ENCODE peak calls at places on chromosomes 2 and 18, in ten cellular contexts. One of them, this sample, is unnamed.

GRCh38 chr2:29147963-29148362 is 32.7 kb downstream of the CLIP4 start:
- DNase-seq in BJ: no peak
- DNase-seq in B cell: no peak
- DNase-seq in HFF-Myc: no peak
- DNase-seq in A673: no peak
- DNase-seq in esophagus squamous epithelium: no peak
- DNase-seq in WERI-Rb-1: peak
- DNase-seq in BE2C: no peak
- DNase-seq in fibroblast of mammary gland: no peak
- DNase-seq in fibroblast of pulmonary artery: no peak
- DNase-seq in this sample: no peak

GRCh38 chr2:3434005-3434404 is 54.5 kb downstream of the TRAPPC12 start:
- DNase-seq in BJ: no peak
- DNase-seq in B cell: no peak
- DNase-seq in HFF-Myc: no peak
- DNase-seq in A673: no peak
- DNase-seq in esophagus squamous epithelium: no peak
- DNase-seq in WERI-Rb-1: no peak
- DNase-seq in BE2C: no peak
- DNase-seq in fibroblast of mammary gland: no peak
- DNase-seq in fibroblast of pulmonary artery: no peak
- DNase-seq in this sample: no peak

GRCh38 chr2:211837706-211838105 is 700.9 kb downstream of the ERBB4 start:
- DNase-seq in BJ: no peak
- DNase-seq in B cell: no peak
- DNase-seq in HFF-Myc: no peak
- DNase-seq in A673: no peak
- DNase-seq in esophagus squamous epithelium: no peak
- DNase-seq in WERI-Rb-1: no peak
- DNase-seq in BE2C: no peak
- DNase-seq in fibroblast of mammary gland: no peak
- DNase-seq in fibroblast of pulmonary artery: no peak
- DNase-seq in this sample: no peak

GRCh38 chr2:206869824-206870495 is 69.4 kb upstream of the CPO start:
- DNase-seq in BJ: no peak
- DNase-seq in B cell: no peak
- DNase-seq in HFF-Myc: no peak
- DNase-seq in A673: no peak
- DNase-seq in esophagus squamous epithelium: no peak
- DNase-seq in WERI-Rb-1: no peak
- DNase-seq in BE2C: no peak
- DNase-seq in fibroblast of mammary gland: no peak
- DNase-seq in fibroblast of pulmonary artery: no peak
- DNase-seq in this sample: no peak

GRCh38 chr2:203532957-203533695 is 2.0 kb downstream of the RAPH1 start:
- DNase-seq in BJ: no peak
- DNase-seq in B cell: no peak
- DNase-seq in HFF-Myc: no peak
- DNase-seq in A673: peak
- DNase-seq in esophagus squamous epithelium: no peak
- DNase-seq in WERI-Rb-1: no peak
- DNase-seq in BE2C: no peak
- DNase-seq in fibroblast of mammary gland: peak
- DNase-seq in fibroblast of pulmonary artery: peak
- DNase-seq in this sample: no peak

GRCh38 chr18:9825571-9826073 is 60.2 kb upstream of the TXNDC2 start:
- DNase-seq in BJ: peak
- DNase-seq in B cell: no peak
- DNase-seq in HFF-Myc: peak
- DNase-seq in A673: peak
- DNase-seq in esophagus squamous epithelium: no peak
- DNase-seq in WERI-Rb-1: no peak
- DNase-seq in BE2C: no peak
- DNase-seq in fibroblast of mammary gland: peak
- DNase-seq in fibroblast of pulmonary artery: peak
- DNase-seq in this sample: no peak

GRCh38 chr2:100624536-100624935 is 61.7 kb downstream of the PDCL3 start:
- DNase-seq in BJ: no peak
- DNase-seq in B cell: no peak
- DNase-seq in HFF-Myc: no peak
- DNase-seq in A673: no peak
- DNase-seq in esophagus squamous epithelium: no peak
- DNase-seq in WERI-Rb-1: no peak
- DNase-seq in BE2C: no peak
- DNase-seq in fibroblast of mammary gland: no peak
- DNase-seq in fibroblast of pulmonary artery: no peak
- DNase-seq in this sample: no peak

GRCh38 chr18:24015897-24016631 is 1.5 kb downstream of the TTC39C start:
- DNase-seq in BJ: no peak
- DNase-seq in B cell: no peak
- DNase-seq in HFF-Myc: no peak
- DNase-seq in A673: no peak
- DNase-seq in esophagus squamous epithelium: no peak
- DNase-seq in WERI-Rb-1: no peak
- DNase-seq in BE2C: no peak
- DNase-seq in fibroblast of mammary gland: no peak
- DNase-seq in fibroblast of pulmonary artery: no peak
- DNase-seq in this sample: no peak

GRCh38 chr2:227745594-227745993 is at the start of gene SCYGR8:
- DNase-seq in BJ: no peak
- DNase-seq in B cell: no peak
- DNase-seq in HFF-Myc: no peak
- DNase-seq in A673: no peak
- DNase-seq in esophagus squamous epithelium: no peak
- DNase-seq in WERI-Rb-1: no peak
- DNase-seq in BE2C: no peak
- DNase-seq in fibroblast of mammary gland: no peak
- DNase-seq in fibroblast of pulmonary artery: no peak
- DNase-seq in this sample: no peak

DNA sequence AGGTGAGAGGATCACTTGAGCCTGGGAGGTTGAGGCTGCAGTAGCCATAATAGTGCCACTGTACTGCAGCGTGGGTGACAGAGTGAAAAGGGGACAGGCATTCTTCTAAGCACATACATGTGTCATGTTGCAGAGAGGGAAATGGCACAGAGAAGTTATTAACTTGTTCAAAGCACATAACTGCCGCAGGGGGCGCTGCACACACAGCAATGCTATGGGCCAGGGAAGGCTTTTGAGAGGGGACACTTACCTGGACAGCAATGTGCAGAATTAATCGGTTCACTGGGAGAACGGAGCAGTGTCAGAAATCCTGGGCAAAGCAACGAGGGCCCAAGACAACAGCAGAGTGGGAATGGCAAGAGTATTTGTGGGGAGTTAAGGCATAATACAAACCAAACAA is 2.4 kb downstream of the SCYGR8 start:
- DNase-seq in BJ: no peak
- DNase-seq in B cell: no peak
- DNase-seq in HFF-Myc: no peak
- DNase-seq in A673: no peak
- DNase-seq in esophagus squamous epithelium: no peak
- DNase-seq in WERI-Rb-1: peak
- DNase-seq in BE2C: peak
- DNase-seq in fibroblast of mammary gland: peak
- DNase-seq in fibroblast of pulmonary artery: peak
- DNase-seq in this sample: no peak
- TF ChIP-seq CTCF in BJ: no peak
- TF ChIP-seq CTCF in B cell: no peak
- TF ChIP-seq CTCF in HFF-Myc: peak
- TF ChIP-seq CTCF in A673: peak
- TF ChIP-seq CTCF in esophagus squamous epithelium: no peak
- TF ChIP-seq CTCF in WERI-Rb-1: peak
- TF ChIP-seq CTCF in BE2C: peak
- TF ChIP-seq CTCF in fibroblast of mammary gland: peak
- TF ChIP-seq CTCF in fibroblast of pulmonary artery: peak
- TF ChIP-seq CTCF in this sample: no peak

DNA sequence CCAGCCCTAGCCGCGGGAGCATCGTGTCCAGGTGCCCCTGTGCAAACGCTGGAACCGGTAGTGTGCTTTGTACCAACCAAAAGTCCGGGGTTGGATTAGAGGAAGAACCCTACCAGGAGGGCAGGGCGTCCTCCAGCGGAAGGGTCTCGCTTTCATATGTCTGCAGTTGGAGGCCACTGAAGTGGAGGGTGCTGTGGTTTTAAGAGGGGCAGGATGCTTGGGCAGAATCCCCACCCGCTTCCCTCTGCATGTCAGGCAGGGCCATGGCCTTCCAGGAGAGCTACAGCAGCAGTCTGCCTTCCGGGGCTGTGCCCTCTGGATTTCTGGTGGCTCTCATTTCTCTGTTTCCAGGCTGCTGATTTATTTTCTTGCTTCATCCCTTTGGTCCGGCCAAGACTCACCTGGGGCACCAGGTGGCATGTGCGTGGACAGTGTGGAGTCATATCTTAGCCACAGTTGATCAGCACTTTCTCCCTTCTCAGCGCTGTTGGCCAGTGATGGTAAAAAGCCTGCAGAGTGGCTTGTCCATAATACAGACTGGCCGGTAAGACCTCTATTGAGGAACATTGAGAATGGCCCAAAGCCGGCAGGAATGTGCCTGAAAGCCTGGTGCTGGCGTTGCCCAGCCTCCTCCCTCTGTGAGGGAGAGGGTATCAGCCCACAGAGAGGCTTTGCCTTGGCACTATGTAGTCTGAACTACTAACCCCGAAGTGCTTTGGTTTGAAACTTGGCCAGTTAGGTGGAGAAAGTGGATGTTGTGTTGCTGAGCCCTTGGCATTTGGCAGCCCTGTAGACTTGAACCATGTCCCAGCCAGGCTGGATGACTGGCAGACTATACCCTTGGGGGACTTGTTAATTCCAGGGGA is 1.8 kb downstream of the AGAP1 start:
- DNase-seq in BJ: no peak
- DNase-seq in B cell: no peak
- DNase-seq in HFF-Myc: no peak
- DNase-seq in A673: no peak
- DNase-seq in esophagus squamous epithelium: no peak
- DNase-seq in WERI-Rb-1: no peak
- DNase-seq in BE2C: no peak
- DNase-seq in fibroblast of mammary gland: peak
- DNase-seq in fibroblast of pulmonary artery: no peak
- DNase-seq in this sample: no peak
- TF ChIP-seq CTCF in BJ: no peak
- TF ChIP-seq CTCF in B cell: no peak
- TF ChIP-seq CTCF in HFF-Myc: no peak
- TF ChIP-seq CTCF in A673: no peak
- TF ChIP-seq CTCF in esophagus squamous epithelium: no peak
- TF ChIP-seq CTCF in WERI-Rb-1: no peak
- TF ChIP-seq CTCF in BE2C: peak
- TF ChIP-seq CTCF in fibroblast of mammary gland: no peak
- TF ChIP-seq CTCF in fibroblast of pulmonary artery: no peak
- TF ChIP-seq CTCF in this sample: no peak

GRCh38 chr18:34639662-34640061 is 70.4 kb upstream of the DTNA start:
- DNase-seq in BJ: no peak
- DNase-seq in B cell: no peak
- DNase-seq in HFF-Myc: no peak
- DNase-seq in A673: no peak
- DNase-seq in esophagus squamous epithelium: no peak
- DNase-seq in WERI-Rb-1: no peak
- DNase-seq in BE2C: no peak
- DNase-seq in fibroblast of mammary gland: no peak
- DNase-seq in fibroblast of pulmonary artery: no peak
- DNase-seq in this sample: no peak

GRCh38 chr18:34647251-34647650 is 62.8 kb upstream of the DTNA start:
- DNase-seq in BJ: no peak
- DNase-seq in B cell: no peak
- DNase-seq in HFF-Myc: no peak
- DNase-seq in A673: peak
- DNase-seq in esophagus squamous epithelium: no peak
- DNase-seq in WERI-Rb-1: no peak
- DNase-seq in BE2C: peak
- DNase-seq in fibroblast of mammary gland: no peak
- DNase-seq in fibroblast of pulmonary artery: no peak
- DNase-seq in this sample: no peak

GRCh38 chr18:34640273-34640672 is 69.8 kb upstream of the DTNA start:
- DNase-seq in BJ: no peak
- DNase-seq in B cell: no peak
- DNase-seq in HFF-Myc: no peak
- DNase-seq in A673: no peak
- DNase-seq in esophagus squamous epithelium: no peak
- DNase-seq in WERI-Rb-1: no peak
- DNase-seq in BE2C: no peak
- DNase-seq in fibroblast of mammary gland: no peak
- DNase-seq in fibroblast of pulmonary artery: no peak
- DNase-seq in this sample: no peak

GRCh38 chr18:34648269-34648668 is 61.8 kb upstream of the DTNA start:
- DNase-seq in BJ: no peak
- DNase-seq in B cell: no peak
- DNase-seq in HFF-Myc: no peak
- DNase-seq in A673: no peak
- DNase-seq in esophagus squamous epithelium: no peak
- DNase-seq in WERI-Rb-1: no peak
- DNase-seq in BE2C: no peak
- DNase-seq in fibroblast of mammary gland: no peak
- DNase-seq in fibroblast of pulmonary artery: no peak
- DNase-seq in this sample: no peak

DNA sequence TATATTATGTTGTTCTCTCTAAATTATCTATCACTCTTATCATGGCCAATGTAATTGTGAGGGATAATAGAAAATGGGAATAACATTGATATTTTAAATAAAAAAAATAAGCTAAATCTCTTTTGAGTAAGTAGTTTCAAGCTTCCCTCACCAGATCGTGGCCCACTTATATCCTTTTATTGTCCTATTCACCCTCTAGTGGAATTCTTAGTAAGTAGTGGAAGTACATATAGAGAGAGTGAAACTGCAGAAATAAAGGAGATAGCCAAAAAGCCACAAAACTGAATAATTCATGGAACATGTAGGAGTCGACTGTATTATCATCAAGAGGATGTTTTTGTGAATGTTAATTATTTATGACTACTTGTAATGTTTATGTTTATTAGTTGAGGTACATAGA is 66.1 kb upstream of the DTNA start:
- DNase-seq in BJ: no peak
- DNase-seq in B cell: no peak
- DNase-seq in HFF-Myc: no peak
- DNase-seq in A673: peak
- DNase-seq in esophagus squamous epithelium: no peak
- DNase-seq in WERI-Rb-1: no peak
- DNase-seq in BE2C: no peak
- DNase-seq in fibroblast of mammary gland: peak
- DNase-seq in fibroblast of pulmonary artery: peak
- DNase-seq in this sample: no peak
- TF ChIP-seq CTCF in BJ: no peak
- TF ChIP-seq CTCF in B cell: no peak
- TF ChIP-seq CTCF in HFF-Myc: no peak
- TF ChIP-seq CTCF in A673: peak
- TF ChIP-seq CTCF in esophagus squamous epithelium: no peak
- TF ChIP-seq CTCF in WERI-Rb-1: no peak
- TF ChIP-seq CTCF in BE2C: peak
- TF ChIP-seq CTCF in fibroblast of mammary gland: peak
- TF ChIP-seq CTCF in fibroblast of pulmonary artery: peak
- TF ChIP-seq CTCF in this sample: no peak

GRCh38 chr18:3966985-3967856 is 487.9 kb downstream of the DLGAP1 start:
- DNase-seq in BJ: no peak
- DNase-seq in B cell: no peak
- DNase-seq in HFF-Myc: no peak
- DNase-seq in A673: no peak
- DNase-seq in esophagus squamous epithelium: no peak
- DNase-seq in WERI-Rb-1: no peak
- DNase-seq in BE2C: no peak
- DNase-seq in fibroblast of mammary gland: peak
- DNase-seq in fibroblast of pulmonary artery: peak
- DNase-seq in this sample: no peak

GRCh38 chr18:3970929-3971328 is 484.2 kb downstream of the DLGAP1 start:
- DNase-seq in BJ: no peak
- DNase-seq in B cell: no peak
- DNase-seq in HFF-Myc: no peak
- DNase-seq in A673: no peak
- DNase-seq in esophagus squamous epithelium: no peak
- DNase-seq in WERI-Rb-1: no peak
- DNase-seq in BE2C: no peak
- DNase-seq in fibroblast of mammary gland: no peak
- DNase-seq in fibroblast of pulmonary artery: no peak
- DNase-seq in this sample: no peak

GRCh38 chr18:3973191-3973590 is 481.9 kb downstream of the DLGAP1 start:
- DNase-seq in BJ: no peak
- DNase-seq in B cell: no peak
- DNase-seq in HFF-Myc: no peak
- DNase-seq in A673: no peak
- DNase-seq in esophagus squamous epithelium: no peak
- DNase-seq in WERI-Rb-1: no peak
- DNase-seq in BE2C: no peak
- DNase-seq in fibroblast of mammary gland: peak
- DNase-seq in fibroblast of pulmonary artery: no peak
- DNase-seq in this sample: no peak

DNA sequence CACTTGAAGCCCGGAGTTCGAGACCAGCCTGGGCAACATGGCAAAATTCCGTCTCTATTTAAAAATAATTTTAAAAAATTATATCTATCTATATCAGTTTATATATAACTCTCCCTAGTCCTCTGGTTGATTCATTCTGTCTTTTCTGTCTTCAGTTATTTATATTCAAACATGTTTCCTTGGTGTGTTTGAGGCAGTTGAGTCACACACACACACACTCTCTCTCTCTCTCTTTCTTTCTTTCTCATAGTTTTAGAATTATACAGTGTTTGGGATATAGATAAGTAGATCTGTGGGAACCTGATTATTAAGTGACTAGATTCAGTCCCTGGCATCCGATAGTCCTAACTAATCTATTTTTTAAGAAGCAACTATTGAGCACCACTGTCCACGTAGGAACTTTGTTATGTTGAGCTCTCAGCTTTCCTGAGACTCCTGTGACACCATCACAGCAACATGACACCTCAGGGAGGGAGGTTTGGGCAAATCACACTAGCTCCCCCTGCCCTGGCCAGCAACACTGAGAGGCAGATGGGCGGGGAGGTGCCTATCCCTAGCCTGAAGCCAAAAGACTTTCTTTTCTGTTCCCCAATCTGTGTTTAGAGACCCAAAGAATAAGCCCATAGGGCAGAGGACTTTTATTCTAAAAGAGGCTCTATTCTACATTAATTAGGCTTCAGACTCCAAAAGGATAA is 482.7 kb downstream of the DLGAP1 start:
- DNase-seq in BJ: no peak
- DNase-seq in B cell: no peak
- DNase-seq in HFF-Myc: no peak
- DNase-seq in A673: no peak
- DNase-seq in esophagus squamous epithelium: no peak
- DNase-seq in WERI-Rb-1: no peak
- DNase-seq in BE2C: no peak
- DNase-seq in fibroblast of mammary gland: peak
- DNase-seq in fibroblast of pulmonary artery: no peak
- DNase-seq in this sample: no peak
- TF ChIP-seq CTCF in BJ: no peak
- TF ChIP-seq CTCF in B cell: no peak
- TF ChIP-seq CTCF in HFF-Myc: no peak
- TF ChIP-seq CTCF in A673: no peak
- TF ChIP-seq CTCF in esophagus squamous epithelium: no peak
- TF ChIP-seq CTCF in WERI-Rb-1: no peak
- TF ChIP-seq CTCF in BE2C: no peak
- TF ChIP-seq CTCF in fibroblast of mammary gland: no peak
- TF ChIP-seq CTCF in fibroblast of pulmonary artery: no peak
- TF ChIP-seq CTCF in this sample: no peak